ENCODE peak calls at places on chromosome 20, in six cellular contexts. One of them, this sample, is unnamed.

GRCh38 chr20:60906555-60906954 is 345.5 kb upstream of the CDH4 start:
- DNase-seq in mucosa of descending colon: no peak
- DNase-seq in left lung: no peak
- DNase-seq in pancreas: no peak
- DNase-seq in fibroblast of mammary gland: no peak
- DNase-seq in fibroblast of the aortic adventitia: no peak
- DNase-seq in this sample: no peak

GRCh38 chr20:48965189-48965910 is 43.8 kb downstream of the ARFGEF2 start:
- DNase-seq in mucosa of descending colon: no peak
- DNase-seq in left lung: no peak
- DNase-seq in pancreas: no peak
- DNase-seq in fibroblast of mammary gland: peak; percentile 11
- DNase-seq in fibroblast of the aortic adventitia: peak; percentile 73
- DNase-seq in this sample: peak; percentile 16

GRCh38 chr20:48186915-48187314 is 401.6 kb upstream of the SULF2 start:
- DNase-seq in mucosa of descending colon: no peak
- DNase-seq in left lung: no peak
- DNase-seq in pancreas: no peak
- DNase-seq in fibroblast of mammary gland: peak; percentile 14
- DNase-seq in fibroblast of the aortic adventitia: peak; percentile 4
- DNase-seq in this sample: peak; percentile 29

GRCh38 chr20:20782221-20782620 is 69.8 kb upstream of the RALGAPA2 start:
- DNase-seq in mucosa of descending colon: no peak
- DNase-seq in left lung: no peak
- DNase-seq in pancreas: no peak
- DNase-seq in fibroblast of mammary gland: no peak
- DNase-seq in fibroblast of the aortic adventitia: peak; percentile 12
- DNase-seq in this sample: no peak

GRCh38 chr20:46207031-46207549 is 89.0 kb downstream of the CD40 start:
- DNase-seq in mucosa of descending colon: no peak
- DNase-seq in left lung: no peak
- DNase-seq in pancreas: no peak
- DNase-seq in fibroblast of mammary gland: no peak
- DNase-seq in fibroblast of the aortic adventitia: no peak
- DNase-seq in this sample: no peak

GRCh38 chr20:38168791-38169589 is 3.9 kb upstream of the TGM2 start:
- DNase-seq in mucosa of descending colon: no peak
- DNase-seq in left lung: peak; percentile 78
- DNase-seq in pancreas: no peak
- DNase-seq in fibroblast of mammary gland: no peak
- DNase-seq in fibroblast of the aortic adventitia: no peak
- DNase-seq in this sample: no peak

GRCh38 chr20:51752343-51752951 is 15.7 kb downstream of the ATP9A start:
- DNase-seq in mucosa of descending colon: no peak
- DNase-seq in left lung: no peak
- DNase-seq in pancreas: no peak
- DNase-seq in fibroblast of mammary gland: peak; percentile 89
- DNase-seq in fibroblast of the aortic adventitia: peak; percentile 93
- DNase-seq in this sample: peak; percentile 74

GRCh38 chr20:43658068-43658722 is 8.7 kb upstream of the MYBL2 start:
- DNase-seq in mucosa of descending colon: no peak
- DNase-seq in left lung: no peak
- DNase-seq in pancreas: no peak
- DNase-seq in fibroblast of mammary gland: peak; percentile 24
- DNase-seq in fibroblast of the aortic adventitia: no peak
- DNase-seq in this sample: peak; percentile 6

GRCh38 chr20:1301031-1301529 is 27.9 kb downstream of the SDCBP2 start:
- DNase-seq in mucosa of descending colon: no peak
- DNase-seq in left lung: no peak
- DNase-seq in pancreas: no peak
- DNase-seq in fibroblast of mammary gland: peak; percentile 70
- DNase-seq in fibroblast of the aortic adventitia: peak; percentile 62
- DNase-seq in this sample: peak; percentile 69

GRCh38 chr20:41094656-41095055 is 42.7 kb upstream of the PLCG1 start:
- DNase-seq in mucosa of descending colon: no peak
- DNase-seq in left lung: no peak
- DNase-seq in pancreas: no peak
- DNase-seq in fibroblast of mammary gland: peak; percentile 83
- DNase-seq in fibroblast of the aortic adventitia: peak; percentile 53
- DNase-seq in this sample: peak; percentile 35

GRCh38 chr20:23050847-23051627 is 1.6 kb upstream of the THBD start:
- DNase-seq in mucosa of descending colon: peak; percentile 71
- DNase-seq in left lung: peak; percentile 83
- DNase-seq in pancreas: peak; percentile 17
- DNase-seq in fibroblast of mammary gland: peak; percentile 87
- DNase-seq in fibroblast of the aortic adventitia: peak; percentile 89
- DNase-seq in this sample: peak; percentile 94

GRCh38 chr20:444862-445426 is 17.4 kb downstream of the TBC1D20 start:
- DNase-seq in mucosa of descending colon: no peak
- DNase-seq in left lung: no peak
- DNase-seq in pancreas: no peak
- DNase-seq in fibroblast of mammary gland: peak; percentile 86
- DNase-seq in fibroblast of the aortic adventitia: peak; percentile 34
- DNase-seq in this sample: peak; percentile 35

GRCh38 chr20:38296433-38296832 is 7.5 kb upstream of the BPI start:
- DNase-seq in mucosa of descending colon: no peak
- DNase-seq in left lung: no peak
- DNase-seq in pancreas: no peak
- DNase-seq in fibroblast of mammary gland: no peak
- DNase-seq in fibroblast of the aortic adventitia: no peak
- DNase-seq in this sample: no peak

GRCh38 chr20:41200446-41201202 is 63.3 kb downstream of the PLCG1 start:
- DNase-seq in mucosa of descending colon: no peak
- DNase-seq in left lung: no peak
- DNase-seq in pancreas: no peak
- DNase-seq in fibroblast of mammary gland: no peak
- DNase-seq in fibroblast of the aortic adventitia: peak; percentile 64
- DNase-seq in this sample: peak; percentile 77

GRCh38 chr20:20489054-20489453 is 121.2 kb downstream of the INSM1 start:
- DNase-seq in mucosa of descending colon: no peak
- DNase-seq in left lung: no peak
- DNase-seq in pancreas: no peak
- DNase-seq in fibroblast of mammary gland: peak; percentile 45
- DNase-seq in fibroblast of the aortic adventitia: no peak
- DNase-seq in this sample: no peak

GRCh38 chr20:60459212-60459611 is 501.0 kb downstream of the CDH26 start:
- DNase-seq in mucosa of descending colon: no peak
- DNase-seq in left lung: no peak
- DNase-seq in pancreas: no peak
- DNase-seq in fibroblast of mammary gland: no peak
- DNase-seq in fibroblast of the aortic adventitia: no peak
- DNase-seq in this sample: no peak

GRCh38 chr20:36400901-36401300 is 94.8 kb downstream of the DLGAP4 start:
- DNase-seq in mucosa of descending colon: no peak
- DNase-seq in left lung: no peak
- DNase-seq in pancreas: no peak
- DNase-seq in fibroblast of mammary gland: no peak
- DNase-seq in fibroblast of the aortic adventitia: no peak
- DNase-seq in this sample: no peak

GRCh38 chr20:61042501-61043385 is 209.3 kb upstream of the CDH4 start:
- DNase-seq in mucosa of descending colon: no peak
- DNase-seq in left lung: no peak
- DNase-seq in pancreas: no peak
- DNase-seq in fibroblast of mammary gland: peak; percentile 60
- DNase-seq in fibroblast of the aortic adventitia: no peak
- DNase-seq in this sample: no peak

GRCh38 chr20:19502169-19502568 is 255.9 kb upstream of the RIN2 start:
- DNase-seq in mucosa of descending colon: no peak
- DNase-seq in left lung: no peak
- DNase-seq in pancreas: no peak
- DNase-seq in fibroblast of mammary gland: no peak
- DNase-seq in fibroblast of the aortic adventitia: no peak
- DNase-seq in this sample: no peak

GRCh38 chr20:21090738-21091120 is 15.4 kb downstream of the LINC00237 start:
- DNase-seq in mucosa of descending colon: no peak
- DNase-seq in left lung: no peak
- DNase-seq in pancreas: no peak
- DNase-seq in fibroblast of mammary gland: no peak
- DNase-seq in fibroblast of the aortic adventitia: no peak
- DNase-seq in this sample: no peak

GRCh38 chr20:36647194-36648121 is 1.5 kb upstream of the SLA2 start:
- DNase-seq in mucosa of descending colon: no peak
- DNase-seq in left lung: no peak
- DNase-seq in pancreas: no peak
- DNase-seq in fibroblast of mammary gland: no peak
- DNase-seq in fibroblast of the aortic adventitia: no peak
- DNase-seq in this sample: no peak

GRCh38 chr20:36720510-36720909 is 25.4 kb downstream of the NDRG3 start:
- DNase-seq in mucosa of descending colon: no peak
- DNase-seq in left lung: no peak
- DNase-seq in pancreas: no peak
- DNase-seq in fibroblast of mammary gland: peak; percentile 67
- DNase-seq in fibroblast of the aortic adventitia: peak; percentile 7
- DNase-seq in this sample: no peak

GRCh38 chr20:58139849-58140786 is 88.3 kb downstream of the ANKRD60 start:
- DNase-seq in mucosa of descending colon: no peak
- DNase-seq in left lung: no peak
- DNase-seq in pancreas: no peak
- DNase-seq in fibroblast of mammary gland: no peak
- DNase-seq in fibroblast of the aortic adventitia: no peak
- DNase-seq in this sample: no peak

GRCh38 chr20:1992359-1992758 is 1.5 kb downstream of the PDYN start:
- DNase-seq in mucosa of descending colon: no peak
- DNase-seq in left lung: no peak
- DNase-seq in pancreas: no peak
- DNase-seq in fibroblast of mammary gland: no peak
- DNase-seq in fibroblast of the aortic adventitia: no peak
- DNase-seq in this sample: no peak

GRCh38 chr20:2386516-2387179 is 5.9 kb downstream of the TGM6 start:
- DNase-seq in mucosa of descending colon: no peak
- DNase-seq in left lung: no peak
- DNase-seq in pancreas: no peak
- DNase-seq in fibroblast of mammary gland: peak; percentile 43
- DNase-seq in fibroblast of the aortic adventitia: peak; percentile 43
- DNase-seq in this sample: peak; percentile 25

GRCh38 chr20:47237715-47238114 is 118.8 kb downstream of the ZMYND8 start:
- DNase-seq in mucosa of descending colon: no peak
- DNase-seq in left lung: no peak
- DNase-seq in pancreas: no peak
- DNase-seq in fibroblast of mammary gland: peak; percentile 46
- DNase-seq in fibroblast of the aortic adventitia: no peak
- DNase-seq in this sample: peak; percentile 30

DNA sequence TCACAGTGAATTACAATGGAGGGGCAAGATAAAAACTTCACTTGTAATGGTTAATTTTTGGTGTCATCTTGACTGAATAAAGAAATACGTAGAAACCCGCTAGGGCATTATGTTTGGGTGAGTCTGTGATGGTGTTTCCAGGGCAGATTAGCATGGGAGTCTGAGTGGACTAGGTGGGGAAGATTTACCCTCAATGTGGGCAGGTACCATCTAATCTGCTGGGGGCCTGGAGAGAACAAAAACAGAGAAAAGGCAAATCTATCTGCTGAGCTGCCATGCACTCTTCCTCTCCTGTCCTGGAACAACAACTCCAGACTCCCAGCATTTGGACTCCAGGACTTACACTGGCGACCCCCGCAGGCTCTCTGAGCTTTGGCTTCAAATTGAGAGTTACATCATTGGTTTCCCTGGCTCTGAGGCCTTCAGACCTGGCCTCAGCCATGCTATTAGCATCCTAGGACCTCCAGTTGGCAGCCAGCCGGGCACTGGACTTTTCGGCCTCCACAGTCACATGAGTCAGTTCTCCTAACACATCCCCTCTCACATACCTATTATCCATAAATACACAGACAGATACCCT is 19.7 kb downstream of the NINL start:
- DNase-seq in mucosa of descending colon: no peak
- DNase-seq in left lung: no peak
- DNase-seq in pancreas: no peak
- DNase-seq in fibroblast of mammary gland: peak; percentile 24
- DNase-seq in fibroblast of the aortic adventitia: peak; percentile 21
- DNase-seq in this sample: no peak
- TF ChIP-seq CTCF in mucosa of descending colon: no peak
- TF ChIP-seq CTCF in left lung: no peak
- TF ChIP-seq CTCF in pancreas: no peak
- TF ChIP-seq CTCF in fibroblast of mammary gland: no peak
- TF ChIP-seq CTCF in fibroblast of the aortic adventitia: no peak
- TF ChIP-seq CTCF in this sample: no peak

DNA sequence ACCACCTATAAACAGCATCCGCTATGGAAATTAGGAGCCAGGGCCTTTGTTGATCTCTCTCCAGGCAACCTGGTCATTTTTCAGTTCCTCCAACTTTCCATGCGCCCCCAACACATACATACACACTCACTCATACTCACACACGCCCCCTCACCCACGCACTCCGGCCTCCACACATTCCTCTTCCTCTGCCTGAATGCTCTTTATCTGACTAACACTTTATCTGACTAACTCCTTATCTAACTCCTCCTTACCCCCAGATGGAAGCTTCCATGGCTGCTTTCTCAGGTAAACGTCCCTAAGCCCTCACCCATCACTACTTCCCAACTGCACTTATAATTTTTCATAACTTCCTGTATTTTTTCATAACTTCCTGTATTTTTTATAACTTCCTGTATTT is 17.4 kb downstream of the CASS4 start:
- DNase-seq in mucosa of descending colon: no peak
- DNase-seq in left lung: peak; percentile 31
- DNase-seq in pancreas: no peak
- DNase-seq in fibroblast of mammary gland: peak; percentile 73
- DNase-seq in fibroblast of the aortic adventitia: peak; percentile 71
- DNase-seq in this sample: peak; percentile 65
- H3K4me3 ChIP-seq in mucosa of descending colon: no peak overlapping the region
- H3K4me3 ChIP-seq in left lung: no peak overlapping the region
- H3K4me3 ChIP-seq in pancreas: no peak overlapping the region
- H3K4me3 ChIP-seq in fibroblast of mammary gland: no peak overlapping the region
- H3K4me3 ChIP-seq in fibroblast of the aortic adventitia: no peak overlapping the region
- H3K4me3 ChIP-seq in this sample: no peak overlapping the region

GRCh38 chr20:63178889-63179751 is 36.8 kb downstream of the YTHDF1 start:
- DNase-seq in mucosa of descending colon: peak; percentile 57
- DNase-seq in left lung: no peak
- DNase-seq in pancreas: peak; percentile 8
- DNase-seq in fibroblast of mammary gland: no peak
- DNase-seq in fibroblast of the aortic adventitia: no peak
- DNase-seq in this sample: no peak
- TF ChIP-seq CTCF in mucosa of descending colon: no peak
- TF ChIP-seq CTCF in left lung: no peak
- TF ChIP-seq CTCF in pancreas: no peak
- TF ChIP-seq CTCF in fibroblast of mammary gland: no peak
- TF ChIP-seq CTCF in fibroblast of the aortic adventitia: peak; percentile 32
- TF ChIP-seq CTCF in this sample: no peak

GRCh38 chr20:3785240-3786125 is 1.1 kb downstream of the CENPB start:
- DNase-seq in mucosa of descending colon: peak; percentile 55
- DNase-seq in left lung: no peak
- DNase-seq in pancreas: peak; percentile 39
- DNase-seq in fibroblast of mammary gland: no peak
- DNase-seq in fibroblast of the aortic adventitia: no peak
- DNase-seq in this sample: no peak

GRCh38 chr20:3784863-3785239 is 1.7 kb downstream of the CENPB start:
- DNase-seq in mucosa of descending colon: no peak
- DNase-seq in left lung: no peak
- DNase-seq in pancreas: no peak
- DNase-seq in fibroblast of mammary gland: no peak
- DNase-seq in fibroblast of the aortic adventitia: no peak
- DNase-seq in this sample: no peak

GRCh38 chr20:3786665-3787639 is at the start of gene CENPB:
- DNase-seq in mucosa of descending colon: peak; percentile 97
- DNase-seq in left lung: peak; percentile 88
- DNase-seq in pancreas: peak; percentile 88
- DNase-seq in fibroblast of mammary gland: peak; percentile 71
- DNase-seq in fibroblast of the aortic adventitia: peak; percentile 72
- DNase-seq in this sample: peak; percentile 83

GRCh38 chr20:3784226-3784853 is 2.2 kb downstream of the CENPB start:
- DNase-seq in mucosa of descending colon: no peak
- DNase-seq in left lung: no peak
- DNase-seq in pancreas: no peak
- DNase-seq in fibroblast of mammary gland: peak; percentile 59
- DNase-seq in fibroblast of the aortic adventitia: no peak
- DNase-seq in this sample: no peak

GRCh38 chr20:3786126-3786484 is 435 bp downstream of the CENPB start:
- DNase-seq in mucosa of descending colon: peak; percentile 78
- DNase-seq in left lung: no peak
- DNase-seq in pancreas: peak; percentile 48
- DNase-seq in fibroblast of mammary gland: peak; percentile 45
- DNase-seq in fibroblast of the aortic adventitia: peak; percentile 58
- DNase-seq in this sample: peak; percentile 70
- H3K4me3 ChIP-seq in mucosa of descending colon: peak overlapping the region; percentile 30
- H3K4me3 ChIP-seq in left lung: peak overlapping the region; percentile 73
- H3K4me3 ChIP-seq in pancreas: peak overlapping the region; percentile 44
- H3K4me3 ChIP-seq in fibroblast of mammary gland: peak overlapping the region; percentile 72
- H3K4me3 ChIP-seq in fibroblast of the aortic adventitia: peak overlapping the region; percentile 85
- H3K4me3 ChIP-seq in this sample: peak overlapping the region; percentile 69

This sample was measured in fibroblast of pulmonary artery.